ENCODE peak calls at places on chromosome 17, in six cellular contexts. One of them, this sample, is unnamed.

GRCh38 chr17:31499771-31500554 is 108.5 kb downstream of the RAB11FIP4 start:
- DNase-seq in H9: peak; percentile 62
- DNase-seq in K562: no peak
- DNase-seq in endothelial cell of umbilical vein: no peak
- DNase-seq in IMR-90: peak; percentile 22
- DNase-seq in endodermal cell: peak; percentile 84
- DNase-seq in this sample: no peak

GRCh38 chr17:83058478-83059167 is 20.8 kb upstream of the METRNL start:
- DNase-seq in H9: no peak
- DNase-seq in K562: no peak
- DNase-seq in endothelial cell of umbilical vein: no peak
- DNase-seq in IMR-90: no peak
- DNase-seq in endodermal cell: peak; percentile 30
- DNase-seq in this sample: peak; percentile 14

GRCh38 chr17:75722076-75722475 is 817 bp downstream of the ITGB4 start:
- DNase-seq in H9: no peak
- DNase-seq in K562: no peak
- DNase-seq in endothelial cell of umbilical vein: no peak
- DNase-seq in IMR-90: no peak
- DNase-seq in endodermal cell: no peak
- DNase-seq in this sample: peak; percentile 75

GRCh38 chr17:66716236-66717026 is 118.5 kb upstream of the CACNG5 start:
- DNase-seq in H9: peak; percentile 36
- DNase-seq in K562: no peak
- DNase-seq in endothelial cell of umbilical vein: peak; percentile 52
- DNase-seq in IMR-90: peak; percentile 21
- DNase-seq in endodermal cell: peak; percentile 55
- DNase-seq in this sample: no peak

GRCh38 chr17:51097708-51098446 is 22.8 kb downstream of the SPAG9 start:
- DNase-seq in H9: peak; percentile 18
- DNase-seq in K562: no peak
- DNase-seq in endothelial cell of umbilical vein: no peak
- DNase-seq in IMR-90: no peak
- DNase-seq in endodermal cell: peak; percentile 21
- DNase-seq in this sample: peak; percentile 41

GRCh38 chr17:11642655-11643054 is 44.4 kb downstream of the DNAH9 start:
- DNase-seq in H9: no peak
- DNase-seq in K562: no peak
- DNase-seq in endothelial cell of umbilical vein: no peak
- DNase-seq in IMR-90: no peak
- DNase-seq in endodermal cell: no peak
- DNase-seq in this sample: no peak

GRCh38 chr17:80826955-80827645 is 164.5 kb upstream of the CHMP6 start:
- DNase-seq in H9: peak; percentile 71
- DNase-seq in K562: no peak
- DNase-seq in endothelial cell of umbilical vein: peak; percentile 95
- DNase-seq in IMR-90: peak; percentile 99
- DNase-seq in endodermal cell: peak; percentile 83
- DNase-seq in this sample: no peak

GRCh38 chr17:74758846-74759163 is 10.4 kb downstream of the NHERF1 start:
- DNase-seq in H9: no peak
- DNase-seq in K562: no peak
- DNase-seq in endothelial cell of umbilical vein: no peak
- DNase-seq in IMR-90: peak; percentile 27
- DNase-seq in endodermal cell: no peak
- DNase-seq in this sample: no peak

GRCh38 chr17:5123343-5124124 is 7.7 kb downstream of the USP6 start:
- DNase-seq in H9: peak; percentile 41
- DNase-seq in K562: no peak
- DNase-seq in endothelial cell of umbilical vein: no peak
- DNase-seq in IMR-90: no peak
- DNase-seq in endodermal cell: no peak
- DNase-seq in this sample: peak; percentile 11

GRCh38 chr17:74150428-74151025 is 53.0 kb upstream of the RPL38 start:
- DNase-seq in H9: no peak
- DNase-seq in K562: no peak
- DNase-seq in endothelial cell of umbilical vein: no peak
- DNase-seq in IMR-90: no peak
- DNase-seq in endodermal cell: no peak
- DNase-seq in this sample: peak; percentile 5

GRCh38 chr17:42249681-42250446 is 26.3 kb downstream of the STAT5B start:
- DNase-seq in H9: no peak
- DNase-seq in K562: no peak
- DNase-seq in endothelial cell of umbilical vein: no peak
- DNase-seq in IMR-90: no peak
- DNase-seq in endodermal cell: no peak
- DNase-seq in this sample: no peak

GRCh38 chr17:50459081-50459676 is 9.5 kb downstream of the CHAD start:
- DNase-seq in H9: no peak
- DNase-seq in K562: peak; percentile 5
- DNase-seq in endothelial cell of umbilical vein: no peak
- DNase-seq in IMR-90: peak; percentile 18
- DNase-seq in endodermal cell: no peak
- DNase-seq in this sample: peak; percentile 61

GRCh38 chr17:57170866-57171265 is 85.5 kb upstream of the MSI2 start:
- DNase-seq in H9: no peak
- DNase-seq in K562: no peak
- DNase-seq in endothelial cell of umbilical vein: no peak
- DNase-seq in IMR-90: no peak
- DNase-seq in endodermal cell: no peak
- DNase-seq in this sample: no peak
- H3K9ac ChIP-seq in H9: no peak overlapping the region
- H3K9ac ChIP-seq in K562: no peak overlapping the region
- H3K9ac ChIP-seq in endothelial cell of umbilical vein: no peak overlapping the region
- H3K9ac ChIP-seq in IMR-90: no peak overlapping the region
- H3K9ac ChIP-seq in endodermal cell: no peak overlapping the region
- H3K9ac ChIP-seq in this sample: no peak overlapping the region

GRCh38 chr17:72747416-72747815 is 345.1 kb downstream of the SLC39A11 start:
- DNase-seq in H9: no peak
- DNase-seq in K562: no peak
- DNase-seq in endothelial cell of umbilical vein: no peak
- DNase-seq in IMR-90: no peak
- DNase-seq in endodermal cell: no peak
- DNase-seq in this sample: no peak

GRCh38 chr17:72745241-72745640 is 347.2 kb downstream of the SLC39A11 start:
- DNase-seq in H9: no peak
- DNase-seq in K562: no peak
- DNase-seq in endothelial cell of umbilical vein: no peak
- DNase-seq in IMR-90: no peak
- DNase-seq in endodermal cell: no peak
- DNase-seq in this sample: no peak

GRCh38 chr17:72754513-72754912 is 338.0 kb downstream of the SLC39A11 start:
- DNase-seq in H9: no peak
- DNase-seq in K562: no peak
- DNase-seq in endothelial cell of umbilical vein: no peak
- DNase-seq in IMR-90: peak; percentile 11
- DNase-seq in endodermal cell: no peak
- DNase-seq in this sample: no peak

GRCh38 chr17:72751746-72752145 is 340.7 kb downstream of the SLC39A11 start:
- DNase-seq in H9: no peak
- DNase-seq in K562: no peak
- DNase-seq in endothelial cell of umbilical vein: no peak
- DNase-seq in IMR-90: no peak
- DNase-seq in endodermal cell: no peak
- DNase-seq in this sample: no peak

GRCh38 chr17:72749119-72749572 is 343.3 kb downstream of the SLC39A11 start:
- DNase-seq in H9: no peak
- DNase-seq in K562: no peak
- DNase-seq in endothelial cell of umbilical vein: no peak
- DNase-seq in IMR-90: no peak
- DNase-seq in endodermal cell: no peak
- DNase-seq in this sample: peak; percentile 55
- H3K9ac ChIP-seq in H9: no peak overlapping the region
- H3K9ac ChIP-seq in K562: no peak overlapping the region
- H3K9ac ChIP-seq in endothelial cell of umbilical vein: no peak overlapping the region
- H3K9ac ChIP-seq in IMR-90: no peak overlapping the region
- H3K9ac ChIP-seq in endodermal cell: no peak overlapping the region
- H3K9ac ChIP-seq in this sample: no peak overlapping the region

DNA sequence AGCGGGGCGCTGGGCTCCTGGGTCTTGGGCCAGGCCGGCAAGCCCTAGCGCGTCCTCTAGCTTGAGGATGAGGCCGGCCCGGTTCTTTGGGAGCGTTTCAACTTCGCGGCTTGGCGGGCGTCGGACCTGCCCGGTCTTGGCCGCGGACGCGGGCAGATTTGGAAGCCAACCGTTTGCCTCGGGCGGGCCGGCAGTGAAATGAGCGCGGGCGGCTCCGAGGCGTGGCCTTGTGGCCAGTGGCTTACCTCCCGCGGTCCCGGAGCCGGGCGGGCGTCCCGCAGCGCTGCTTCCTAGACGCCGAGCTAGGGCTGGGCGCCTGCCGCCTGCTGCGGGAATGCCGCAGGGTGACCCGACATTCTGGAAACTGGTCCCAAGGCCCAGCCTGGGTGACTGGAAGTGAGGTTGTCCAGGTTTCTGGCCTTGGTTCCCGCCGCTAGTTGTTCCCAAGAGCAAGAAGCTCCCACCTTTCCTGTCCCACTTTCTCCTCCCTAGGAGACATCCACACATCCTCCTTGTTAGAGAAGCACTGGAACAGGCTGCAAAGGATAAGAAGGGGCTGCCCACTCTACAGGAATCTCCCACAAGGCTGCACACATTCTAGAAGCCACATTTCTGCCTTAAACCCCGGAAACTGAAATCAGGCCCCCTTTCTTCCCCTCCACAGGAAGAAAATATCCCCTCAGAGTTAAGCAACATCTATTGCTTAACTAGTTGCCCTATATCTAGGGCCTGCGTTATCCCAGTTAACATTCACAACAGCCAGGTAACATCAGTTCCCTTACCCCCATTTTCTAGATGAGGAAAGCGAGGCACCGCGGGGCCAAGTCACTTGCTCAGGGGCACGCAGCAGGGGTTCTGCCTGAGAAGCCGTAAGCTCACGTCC is 4.5 kb upstream of the CBX8 start:
- DNase-seq in H9: peak; percentile 60
- DNase-seq in K562: no peak
- DNase-seq in endothelial cell of umbilical vein: no peak
- DNase-seq in IMR-90: no peak
- DNase-seq in endodermal cell: peak; percentile 55
- DNase-seq in this sample: no peak
- H3K9ac ChIP-seq in H9: no peak overlapping the region
- H3K9ac ChIP-seq in K562: no peak overlapping the region
- H3K9ac ChIP-seq in endothelial cell of umbilical vein: no peak overlapping the region
- H3K9ac ChIP-seq in IMR-90: no peak overlapping the region
- H3K9ac ChIP-seq in endodermal cell: no peak overlapping the region
- H3K9ac ChIP-seq in this sample: peak overlapping the region; percentile 15

DNA sequence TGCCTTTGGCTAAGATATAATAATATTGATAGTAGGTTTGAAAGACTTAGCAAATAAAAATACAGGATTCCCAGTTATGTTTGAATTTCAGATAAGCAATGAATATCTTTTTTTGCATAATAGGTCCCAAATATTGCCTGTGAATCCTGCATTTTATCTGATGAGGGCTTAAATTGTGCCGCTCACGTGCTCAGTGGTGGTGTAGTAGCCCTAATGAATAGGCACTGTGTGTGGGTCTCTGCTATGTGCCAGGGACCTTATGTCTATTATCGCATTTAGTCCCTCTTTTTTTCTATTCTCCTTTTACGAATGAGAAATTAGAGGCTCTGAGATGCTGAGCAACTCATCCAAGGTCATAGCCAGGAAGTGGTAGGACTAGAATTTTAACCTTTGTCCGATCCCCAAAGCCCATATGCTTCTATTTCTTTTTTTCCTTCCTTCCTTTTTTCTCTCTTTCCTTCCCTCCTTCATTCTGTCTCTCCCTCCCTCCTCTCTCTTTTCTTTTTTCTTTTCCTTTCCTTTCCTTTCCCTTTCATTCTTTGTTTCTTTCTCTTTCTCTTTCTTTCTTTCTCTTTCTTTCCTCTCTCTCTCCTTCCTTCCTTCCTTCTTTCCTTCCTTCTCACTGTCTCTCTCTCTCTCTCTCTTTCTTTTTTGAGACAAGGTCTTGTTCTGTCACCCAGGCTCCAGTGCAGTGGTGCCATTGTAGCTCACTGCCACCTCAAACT is 47.2 kb downstream of the RGS9 start:
- DNase-seq in H9: no peak
- DNase-seq in K562: no peak
- DNase-seq in endothelial cell of umbilical vein: no peak
- DNase-seq in IMR-90: no peak
- DNase-seq in endodermal cell: peak; percentile 52
- DNase-seq in this sample: no peak
- H3K9ac ChIP-seq in H9: no peak overlapping the region
- H3K9ac ChIP-seq in K562: no peak overlapping the region
- H3K9ac ChIP-seq in endothelial cell of umbilical vein: peak overlapping the region; percentile 39
- H3K9ac ChIP-seq in IMR-90: peak overlapping the region; percentile 48
- H3K9ac ChIP-seq in endodermal cell: no peak overlapping the region
- H3K9ac ChIP-seq in this sample: no peak overlapping the region

GRCh38 chr17:15262291-15263205 is 2.6 kb downstream of the PMP22 start:
- DNase-seq in H9: peak; percentile 89
- DNase-seq in K562: peak; percentile 83
- DNase-seq in endothelial cell of umbilical vein: peak; percentile 63
- DNase-seq in IMR-90: peak; percentile 83
- DNase-seq in endodermal cell: peak; percentile 87
- DNase-seq in this sample: peak; percentile 83
- H3K9ac ChIP-seq in H9: no peak overlapping the region
- H3K9ac ChIP-seq in K562: peak overlapping the region; percentile 46
- H3K9ac ChIP-seq in endothelial cell of umbilical vein: peak overlapping the region; percentile 71
- H3K9ac ChIP-seq in IMR-90: peak overlapping the region; percentile 98
- H3K9ac ChIP-seq in endodermal cell: no peak overlapping the region
- H3K9ac ChIP-seq in this sample: peak overlapping the region; percentile 84

DNA sequence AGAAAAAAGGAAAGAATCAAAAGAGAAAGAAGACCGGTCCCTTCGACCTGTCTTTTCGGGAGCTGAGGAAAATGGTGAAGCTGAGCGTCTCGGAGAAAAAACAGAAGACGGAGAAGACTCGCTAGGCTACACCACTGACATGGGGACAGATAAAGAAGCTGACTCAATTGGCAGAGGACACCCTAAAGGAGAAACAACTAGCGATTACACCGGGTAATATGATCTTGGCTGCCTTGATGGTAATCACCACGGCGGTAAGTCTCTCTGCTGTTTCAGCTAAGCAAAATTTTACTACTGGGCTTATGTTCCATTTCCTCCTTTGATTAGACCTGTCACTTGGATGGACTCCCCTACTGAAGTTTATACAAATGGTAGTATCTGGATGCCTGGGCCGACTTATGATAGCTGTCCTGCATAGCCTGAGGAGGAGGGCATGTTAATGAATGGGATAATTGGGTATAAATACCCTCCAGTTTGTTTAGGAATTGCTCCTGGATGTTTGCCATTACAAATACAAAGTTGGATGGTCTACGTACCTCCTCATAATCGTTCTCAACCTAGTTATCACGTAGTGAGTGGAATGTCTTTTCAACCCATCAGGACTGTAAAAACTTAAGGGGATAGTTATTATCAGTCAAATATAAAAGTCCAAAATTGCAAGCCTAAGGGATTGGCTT is 24.1 kb downstream of the ALOX15B start:
- DNase-seq in H9: no peak
- DNase-seq in K562: peak; percentile 58
- DNase-seq in endothelial cell of umbilical vein: peak; percentile 11
- DNase-seq in IMR-90: no peak
- DNase-seq in endodermal cell: peak; percentile 72
- DNase-seq in this sample: no peak
- H3K9ac ChIP-seq in H9: no peak overlapping the region
- H3K9ac ChIP-seq in K562: peak overlapping the region; percentile 52
- H3K9ac ChIP-seq in endothelial cell of umbilical vein: no peak overlapping the region
- H3K9ac ChIP-seq in IMR-90: no peak overlapping the region
- H3K9ac ChIP-seq in endodermal cell: peak overlapping the region; percentile 22
- H3K9ac ChIP-seq in this sample: peak overlapping the region; percentile 38